ENCODE peak calls at places on chromosome 14, in six cellular contexts. One of them, this sample, is unnamed.

GRCh38 chr14:104869669-104870367 is 4.8 kb downstream of the CEP170B start:
- DNase-seq in NT2/D1: no peak
- DNase-seq in HepG2: no peak
- DNase-seq in HCT116: no peak
- DNase-seq in GM12878: no peak
- DNase-seq in H1: no peak
- DNase-seq in this sample: no peak

GRCh38 chr14:90193925-90194324 is 62.4 kb upstream of the PSMC1 start:
- DNase-seq in NT2/D1: no peak
- DNase-seq in HepG2: peak; percentile 4
- DNase-seq in HCT116: peak; percentile 22
- DNase-seq in GM12878: no peak
- DNase-seq in H1: peak; percentile 77
- DNase-seq in this sample: peak; percentile 16

GRCh38 chr14:101193845-101194355 is 290.4 kb upstream of the RTL1 start:
- DNase-seq in NT2/D1: no peak
- DNase-seq in HepG2: no peak
- DNase-seq in HCT116: no peak
- DNase-seq in GM12878: no peak
- DNase-seq in H1: no peak
- DNase-seq in this sample: no peak

GRCh38 chr14:69792887-69793421 is 4.1 kb downstream of the SLC10A1 start:
- DNase-seq in NT2/D1: no peak
- DNase-seq in HepG2: peak; percentile 90
- DNase-seq in HCT116: no peak
- DNase-seq in GM12878: no peak
- DNase-seq in H1: no peak
- DNase-seq in this sample: no peak

GRCh38 chr14:99559286-99559990 is 44.6 kb downstream of the CCDC85C start:
- DNase-seq in NT2/D1: no peak
- DNase-seq in HepG2: no peak
- DNase-seq in HCT116: no peak
- DNase-seq in GM12878: no peak
- DNase-seq in H1: no peak
- DNase-seq in this sample: no peak

GRCh38 chr14:65073605-65074201 is 28.6 kb downstream of the MAX start:
- DNase-seq in NT2/D1: no peak
- DNase-seq in HepG2: peak; percentile 45
- DNase-seq in HCT116: no peak
- DNase-seq in GM12878: no peak
- DNase-seq in H1: no peak
- DNase-seq in this sample: no peak

GRCh38 chr14:86639146-86639545 is 1109.2 kb downstream of the FLRT2 start:
- DNase-seq in NT2/D1: no peak
- DNase-seq in HepG2: no peak
- DNase-seq in HCT116: no peak
- DNase-seq in GM12878: no peak
- DNase-seq in H1: no peak
- DNase-seq in this sample: no peak

GRCh38 chr14:73286598-73286997 is 49.3 kb downstream of the PAPLN start:
- DNase-seq in NT2/D1: no peak
- DNase-seq in HepG2: no peak
- DNase-seq in HCT116: no peak
- DNase-seq in GM12878: no peak
- DNase-seq in H1: no peak
- DNase-seq in this sample: no peak

GRCh38 chr14:30034049-30034635 is 106.5 kb upstream of the PRKD1 start:
- DNase-seq in NT2/D1: peak; percentile 9
- DNase-seq in HepG2: no peak
- DNase-seq in HCT116: no peak
- DNase-seq in GM12878: no peak
- DNase-seq in H1: no peak
- DNase-seq in this sample: no peak

GRCh38 chr14:92515510-92516343 is 2.1 kb downstream of the RIN3 start:
- DNase-seq in NT2/D1: no peak
- DNase-seq in HepG2: no peak
- DNase-seq in HCT116: no peak
- DNase-seq in GM12878: no peak
- DNase-seq in H1: no peak
- DNase-seq in this sample: no peak

GRCh38 chr14:77593501-77593911 is 22.9 kb downstream of the SPTLC2 start:
- DNase-seq in NT2/D1: no peak
- DNase-seq in HepG2: no peak
- DNase-seq in HCT116: no peak
- DNase-seq in GM12878: peak; percentile 52
- DNase-seq in H1: no peak
- DNase-seq in this sample: no peak

GRCh38 chr14:59463773-59464650 is 1.2 kb downstream of the GPR135 start:
- DNase-seq in NT2/D1: no peak
- DNase-seq in HepG2: no peak
- DNase-seq in HCT116: no peak
- DNase-seq in GM12878: no peak
- DNase-seq in H1: peak; percentile 66
- DNase-seq in this sample: no peak

GRCh38 chr14:94771191-94771905 is 1.4 kb upstream of the GSC start:
- DNase-seq in NT2/D1: no peak
- DNase-seq in HepG2: no peak
- DNase-seq in HCT116: no peak
- DNase-seq in GM12878: no peak
- DNase-seq in H1: peak; percentile 67
- DNase-seq in this sample: no peak

GRCh38 chr14:55416866-55417265 is 5.2 kb upstream of the ATG14 start:
- DNase-seq in NT2/D1: no peak
- DNase-seq in HepG2: no peak
- DNase-seq in HCT116: peak; percentile 53
- DNase-seq in GM12878: no peak
- DNase-seq in H1: peak; percentile 58
- DNase-seq in this sample: peak; percentile 66
- TF ChIP-seq ZNF274 in NT2/D1: no peak
- TF ChIP-seq ZNF274 in HepG2: no peak
- TF ChIP-seq ZNF274 in HCT116: no peak
- TF ChIP-seq ZNF274 in GM12878: no peak
- TF ChIP-seq ZNF274 in H1: no peak
- TF ChIP-seq ZNF274 in this sample: no peak

GRCh38 chr14:75461303-75461702 is 33.5 kb downstream of the JDP2 start:
- DNase-seq in NT2/D1: no peak
- DNase-seq in HepG2: no peak
- DNase-seq in HCT116: no peak
- DNase-seq in GM12878: no peak
- DNase-seq in H1: no peak
- DNase-seq in this sample: no peak
- TF ChIP-seq ZNF274 in NT2/D1: no peak
- TF ChIP-seq ZNF274 in HepG2: no peak
- TF ChIP-seq ZNF274 in HCT116: no peak
- TF ChIP-seq ZNF274 in GM12878: no peak
- TF ChIP-seq ZNF274 in H1: no peak
- TF ChIP-seq ZNF274 in this sample: no peak

DNA sequence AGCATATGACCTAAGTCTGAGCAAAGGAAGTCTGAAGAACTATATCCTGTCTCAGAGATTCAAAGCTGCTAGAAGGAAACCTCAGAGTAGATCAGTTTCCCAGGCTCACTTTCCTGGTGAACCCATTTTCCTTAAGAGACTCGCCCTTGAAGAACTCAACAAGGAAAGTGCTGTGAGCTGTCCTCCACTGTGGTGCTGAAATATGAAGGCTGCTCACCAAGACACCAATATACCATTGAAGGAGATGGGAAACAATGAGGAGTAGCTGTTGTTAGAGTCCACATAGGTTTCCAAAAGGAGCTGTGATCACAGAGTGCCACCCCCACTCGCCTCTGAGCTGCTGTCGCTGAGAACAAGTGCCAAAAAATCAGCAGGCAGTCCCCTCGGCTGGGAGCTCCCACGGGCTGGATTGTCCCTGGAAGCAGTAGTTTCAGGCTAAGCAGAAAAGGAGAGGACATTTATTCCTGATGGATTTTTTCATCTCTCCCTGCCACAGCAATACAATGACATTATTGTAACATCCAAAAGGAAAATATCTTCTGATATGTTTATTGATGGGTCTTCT is 282.1 kb downstream of the RPS29 start:
- DNase-seq in NT2/D1: peak; percentile 16
- DNase-seq in HepG2: no peak
- DNase-seq in HCT116: no peak
- DNase-seq in GM12878: no peak
- DNase-seq in H1: peak; percentile 61
- DNase-seq in this sample: no peak
- TF ChIP-seq ZNF274 in NT2/D1: no peak
- TF ChIP-seq ZNF274 in HepG2: no peak
- TF ChIP-seq ZNF274 in HCT116: no peak
- TF ChIP-seq ZNF274 in GM12878: no peak
- TF ChIP-seq ZNF274 in H1: no peak
- TF ChIP-seq ZNF274 in this sample: no peak

GRCh38 chr14:102867826-102868580 is 54.5 kb upstream of the AMN start:
- DNase-seq in NT2/D1: no peak
- DNase-seq in HepG2: no peak
- DNase-seq in HCT116: no peak
- DNase-seq in GM12878: no peak
- DNase-seq in H1: no peak
- DNase-seq in this sample: no peak

GRCh38 chr14:102859911-102860310 is 62.6 kb upstream of the AMN start:
- DNase-seq in NT2/D1: no peak
- DNase-seq in HepG2: no peak
- DNase-seq in HCT116: no peak
- DNase-seq in GM12878: no peak
- DNase-seq in H1: no peak
- DNase-seq in this sample: no peak

GRCh38 chr14:102866982-102867761 is 55.3 kb upstream of the AMN start:
- DNase-seq in NT2/D1: no peak
- DNase-seq in HepG2: no peak
- DNase-seq in HCT116: no peak
- DNase-seq in GM12878: no peak
- DNase-seq in H1: no peak
- DNase-seq in this sample: no peak

GRCh38 chr14:102862154-102862772 is 60.2 kb upstream of the AMN start:
- DNase-seq in NT2/D1: no peak
- DNase-seq in HepG2: no peak
- DNase-seq in HCT116: no peak
- DNase-seq in GM12878: no peak
- DNase-seq in H1: no peak
- DNase-seq in this sample: no peak

DNA sequence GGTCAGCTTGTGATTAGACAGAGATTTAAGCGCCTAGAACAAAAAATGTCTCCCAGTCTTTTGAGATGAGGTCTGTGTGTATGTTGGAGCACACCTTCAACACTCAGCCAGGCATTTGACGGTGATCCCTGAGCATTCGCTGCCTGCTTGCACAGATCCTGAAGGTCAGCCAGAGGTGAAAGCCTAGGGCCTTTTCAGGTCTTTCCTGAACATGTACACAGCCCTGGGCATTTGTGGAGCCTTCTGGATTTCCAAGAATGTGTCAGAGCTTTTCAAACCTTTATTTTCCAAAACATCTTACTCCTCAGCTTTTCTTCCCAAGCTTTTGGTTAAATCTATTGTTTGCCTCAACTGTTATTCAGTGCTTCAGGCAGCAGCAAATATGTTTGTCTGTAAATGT is 59.1 kb upstream of the AMN start:
- DNase-seq in NT2/D1: no peak
- DNase-seq in HepG2: no peak
- DNase-seq in HCT116: no peak
- DNase-seq in GM12878: no peak
- DNase-seq in H1: no peak
- DNase-seq in this sample: no peak
- TF ChIP-seq ZNF274 in NT2/D1: no peak
- TF ChIP-seq ZNF274 in HepG2: no peak
- TF ChIP-seq ZNF274 in HCT116: no peak
- TF ChIP-seq ZNF274 in GM12878: no peak
- TF ChIP-seq ZNF274 in H1: no peak
- TF ChIP-seq ZNF274 in this sample: no peak